ENCODE peak calls at places on chromosomes 16 and 17, in six cellular contexts. Y is RWPE1, N is fibroblast of pulmonary artery, V is vagina, D is mesothelial cell of epicardium, H is nephron progenitor cell. B is an unnamed sample.

GRCh38 chr17:63881935-63882601 is at the start of gene GH2:
- DNase-seq in Y (peak; percentile 79), N (peak; percentile 53), D (peak; percentile 73), H (peak; percentile 72), V (no peak), B (peak; percentile 69)

GRCh38 chr17:65409381-65409780 is 152.1 kb downstream of the AXIN2 start:
- DNase-seq in D (no peak), H (no peak), V (no peak), Y (no peak), N (no peak), B (no peak)

GRCh38 chr16:19677403-19677802 is 40.6 kb downstream of the KNOP1 start:
- DNase-seq in Y (no peak), N (no peak), V (no peak), D (no peak), H (no peak), B (no peak)

GRCh38 chr16:19138601-19139000 is 24.8 kb downstream of the ITPRIPL2 start:
- DNase-seq in Y (peak; percentile 89), V (no peak), N (peak; percentile 82), D (no peak), H (peak; percentile 13), B (no peak)

GRCh38 chr16:67641779-67642708 is 2.9 kb upstream of the CARMIL2 start:
- DNase-seq in H (no peak), Y (no peak), D (no peak), N (peak; percentile 47), V (no peak), B (no peak)

GRCh38 chr16:50509521-50510341 is 38.5 kb upstream of the NKD1 start:
- DNase-seq in Y (no peak), V (peak; percentile 70), N (peak; percentile 21), D (no peak), H (no peak), B (peak; percentile 63)

GRCh38 chr17:42672038-42672437 is 4.8 kb downstream of the PLEKHH3 start:
- DNase-seq in H (no peak), V (no peak), Y (peak; percentile 55), D (no peak), N (no peak), B (no peak)

GRCh38 chr16:74743045-74743667 is 31.5 kb downstream of the FA2H start:
- DNase-seq in H (no peak), Y (peak; percentile 32), V (no peak), N (no peak), D (no peak), B (no peak)

GRCh38 chr17:43533699-43534098 is 12.4 kb downstream of the ETV4 start:
- DNase-seq in D (no peak), Y (no peak), N (no peak), V (no peak), H (no peak), B (no peak)

GRCh38 chr16:57571098-57571497 is 28.7 kb downstream of the ADGRG5 start:
- DNase-seq in Y (no peak), N (no peak), D (no peak), V (no peak), H (no peak), B (no peak)

GRCh38 chr16:27425961-27426360 is 24.0 kb downstream of the IL21R start:
- DNase-seq in N (no peak), V (no peak), D (peak; percentile 2), H (no peak), Y (no peak), B (no peak)

GRCh38 chr17:82098939-82099765 is 1.1 kb upstream of the FASN start:
- DNase-seq in D (peak; percentile 54), H (no peak), N (no peak), V (no peak), Y (no peak), B (no peak)

GRCh38 chr16:539901-540530 is 12.5 kb downstream of the CAPN15 start:
- DNase-seq in D (no peak), V (no peak), H (no peak), N (no peak), Y (no peak), B (no peak)

GRCh38 chr17:64635647-64636305 is 26.3 kb downstream of the SMURF2 start:
- DNase-seq in V (no peak), H (no peak), Y (no peak), N (peak; percentile 82), D (no peak), B (no peak)

GRCh38 chr17:66386789-66387351 is 84.5 kb downstream of the PRKCA start:
- DNase-seq in Y (peak; percentile 16), V (no peak), H (no peak), D (no peak), N (peak; percentile 72), B (no peak)

GRCh38 chr17:62188713-62189112 is 123.6 kb upstream of the MED13 start:
- DNase-seq in D (no peak), Y (no peak), V (no peak), H (no peak), N (peak; percentile 11), B (no peak)

GRCh38 chr17:62189377-62189776 is 124.3 kb upstream of the MED13 start:
- DNase-seq in D (no peak), Y (no peak), V (no peak), H (no peak), N (no peak), B (no peak)

GRCh38 chr17:62194401-62194800 is 129.3 kb upstream of the MED13 start:
- DNase-seq in H (no peak), Y (no peak), N (no peak), D (no peak), V (no peak), B (no peak)

GRCh38 chr17:62187681-62188080 is 122.6 kb upstream of the MED13 start:
- DNase-seq in H (no peak), V (no peak), D (no peak), Y (no peak), N (peak; percentile 46), B (no peak)

GRCh38 chr17:62193297-62193696 is 128.2 kb upstream of the MED13 start:
- DNase-seq in V (no peak), H (no peak), D (no peak), Y (no peak), N (no peak), B (no peak)
- TF ChIP-seq CTCF in V (no peak), H (no peak), D (no peak), Y (no peak), N (no peak), B (no peak)

GRCh38 chr16:29675811-29676643 is 3.0 kb upstream of the QPRT start:
- DNase-seq in H (no peak), V (no peak), N (peak; percentile 37), D (no peak), Y (peak; percentile 28), B (no peak)

GRCh38 chr16:29673501-29673900 is 5.5 kb upstream of the QPRT start:
- DNase-seq in D (no peak), N (no peak), H (no peak), Y (no peak), V (no peak), B (no peak)

GRCh38 chr16:29676989-29677388 is 2.0 kb upstream of the QPRT start:
- DNase-seq in D (no peak), N (no peak), V (no peak), Y (no peak), H (no peak), B (no peak)

GRCh38 chr16:29678691-29679267 is at the start of gene QPRT:
- DNase-seq in Y (no peak), D (peak; percentile 80), V (no peak), N (peak; percentile 57), H (peak; percentile 81), B (peak; percentile 60)

DNA sequence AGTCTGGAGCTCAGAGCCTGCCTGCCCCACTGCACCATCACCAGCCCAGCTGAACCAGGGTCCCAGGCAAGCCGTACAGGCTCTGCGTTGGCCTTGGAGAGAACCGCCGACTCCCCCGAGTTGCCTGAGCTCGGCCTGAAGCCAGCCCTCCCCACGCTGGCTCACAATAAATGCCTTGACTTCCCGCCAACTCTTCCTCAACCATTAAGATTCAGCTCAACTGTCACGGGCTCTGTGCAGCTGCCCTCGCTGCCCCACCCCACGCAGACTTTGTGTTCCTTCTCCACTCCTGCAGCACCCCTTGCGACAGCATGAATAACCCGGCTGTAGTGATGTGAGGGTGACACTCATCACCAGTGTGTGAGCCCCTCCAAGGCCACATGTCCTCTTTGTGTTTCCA is 4.8 kb upstream of the QPRT start:
- DNase-seq in V (no peak), Y (no peak), D (no peak), N (peak; percentile 80), H (no peak), B (no peak)
- TF ChIP-seq CTCF in V (no peak), Y (no peak), D (no peak), N (no peak), H (no peak), B (no peak)

GRCh38 chr17:38918916-38919315 is 6.5 kb upstream of the LASP1NB start:
- DNase-seq in D (no peak), Y (no peak), V (no peak), N (no peak), H (no peak), B (no peak)

GRCh38 chr17:38918129-38918913 is 7.1 kb upstream of the LASP1NB start:
- DNase-seq in N (no peak), V (no peak), Y (no peak), D (no peak), H (no peak), B (no peak)

GRCh38 chr17:38916771-38917170 is 8.6 kb upstream of the LASP1NB start:
- DNase-seq in V (no peak), H (no peak), D (peak; percentile 13), Y (no peak), N (no peak), B (no peak)

GRCh38 chr17:38915639-38915995 is 9.8 kb upstream of the LASP1NB start:
- DNase-seq in V (no peak), Y (no peak), D (no peak), H (no peak), N (no peak), B (no peak)

DNA sequence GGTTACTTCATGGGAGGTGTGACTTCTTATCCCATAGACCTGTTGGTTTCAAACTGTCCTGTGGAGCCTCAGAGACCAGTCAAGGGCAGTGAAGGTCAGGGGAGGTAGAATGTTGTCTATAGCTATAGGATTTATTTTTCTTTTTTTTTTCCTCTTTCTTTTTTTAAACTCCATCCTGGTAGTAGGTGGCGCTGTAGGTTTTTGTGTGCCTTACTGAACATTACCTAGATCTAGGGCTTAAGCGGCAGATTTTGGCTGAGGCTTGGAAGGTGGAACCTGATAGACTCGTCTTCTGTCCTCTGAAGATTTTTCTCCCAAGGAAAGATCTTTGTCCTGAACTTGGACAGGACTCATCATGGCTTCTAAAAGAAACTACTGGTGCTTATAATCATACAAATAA is 8.2 kb upstream of the LASP1NB start:
- DNase-seq in V (no peak), N (no peak), D (no peak), Y (no peak), H (no peak), B (no peak)
- TF ChIP-seq CTCF in V (no peak), N (no peak), D (no peak), Y (no peak), H (no peak), B (no peak)

GRCh38 chr16:35909351-35909954 is 2450.0 kb downstream of the TP53TG3F start:
- DNase-seq in N (no peak), H (no peak), D (no peak), V (peak; percentile 55), Y (no peak), B (no peak)

GRCh38 chr16:35906440-35906839 is 2447.0 kb downstream of the TP53TG3F start:
- DNase-seq in D (no peak), V (no peak), Y (no peak), N (no peak), H (no peak), B (no peak)

GRCh38 chr16:35908152-35908551 is 2448.7 kb downstream of the TP53TG3F start:
- DNase-seq in H (no peak), D (no peak), V (no peak), Y (no peak), N (no peak), B (no peak)

GRCh38 chr16:35910409-35910808 is 2451.0 kb downstream of the TP53TG3F start:
- DNase-seq in N (no peak), Y (no peak), V (no peak), D (no peak), H (no peak), B (no peak)

GRCh38 chr16:35908942-35909341 is 2449.5 kb downstream of the TP53TG3F start:
- DNase-seq in D (no peak), H (no peak), N (no peak), Y (no peak), V (no peak), B (no peak)
- TF ChIP-seq CTCF in D (no peak), H (no peak), N (no peak), Y (no peak), V (no peak), B (no peak)

B was measured in neural crest cell.